ENCODE peak calls at places on chromosomes 7 and 10, in ten cellular contexts. One of them, this sample, is unnamed. For H3K27me3, the result is how much of the 10 kb centered on the place peaks cover.

GRCh38 chr10:90136731-90137316 is 435.4 kb downstream of the KIF20B start:
- DNase-seq in heart left ventricle: no peak
- DNase-seq in endothelial cell of umbilical vein: no peak
- DNase-seq in testis: no peak
- DNase-seq in right lobe of liver: no peak
- DNase-seq in upper lobe of left lung: no peak
- DNase-seq in tibial nerve: no peak
- DNase-seq in uterus: no peak
- DNase-seq in ovary: no peak
- DNase-seq in stomach: no peak
- DNase-seq in this sample: no peak

GRCh38 chr10:32244011-32244410 is 102.9 kb downstream of the EPC1 start:
- DNase-seq in heart left ventricle: no peak
- DNase-seq in endothelial cell of umbilical vein: no peak
- DNase-seq in testis: no peak
- DNase-seq in right lobe of liver: no peak
- DNase-seq in upper lobe of left lung: no peak
- DNase-seq in tibial nerve: no peak
- DNase-seq in uterus: no peak
- DNase-seq in ovary: no peak
- DNase-seq in stomach: no peak
- DNase-seq in this sample: no peak

GRCh38 chr7:73725703-73726466 is 6.4 kb upstream of the STX1A start:
- DNase-seq in heart left ventricle: peak
- DNase-seq in endothelial cell of umbilical vein: peak
- DNase-seq in testis: peak
- DNase-seq in right lobe of liver: peak
- DNase-seq in upper lobe of left lung: peak
- DNase-seq in tibial nerve: peak
- DNase-seq in uterus: peak
- DNase-seq in ovary: peak
- DNase-seq in stomach: peak
- DNase-seq in this sample: peak

GRCh38 chr7:142795339-142795863 is 24.6 kb downstream of the PRSS2 start:
- DNase-seq in heart left ventricle: no peak
- DNase-seq in endothelial cell of umbilical vein: no peak
- DNase-seq in testis: no peak
- DNase-seq in right lobe of liver: peak
- DNase-seq in upper lobe of left lung: no peak
- DNase-seq in tibial nerve: no peak
- DNase-seq in uterus: no peak
- DNase-seq in ovary: no peak
- DNase-seq in stomach: no peak
- DNase-seq in this sample: no peak

GRCh38 chr7:53094827-53095226 is 59.4 kb downstream of the POM121L12 start:
- DNase-seq in heart left ventricle: no peak
- DNase-seq in endothelial cell of umbilical vein: peak
- DNase-seq in testis: no peak
- DNase-seq in right lobe of liver: no peak
- DNase-seq in upper lobe of left lung: no peak
- DNase-seq in tibial nerve: no peak
- DNase-seq in uterus: no peak
- DNase-seq in ovary: no peak
- DNase-seq in stomach: no peak
- DNase-seq in this sample: no peak

GRCh38 chr10:87976101-87976743 is 112.8 kb downstream of the PTEN start:
- DNase-seq in heart left ventricle: no peak
- DNase-seq in endothelial cell of umbilical vein: no peak
- DNase-seq in testis: no peak
- DNase-seq in right lobe of liver: no peak
- DNase-seq in upper lobe of left lung: no peak
- DNase-seq in tibial nerve: no peak
- DNase-seq in uterus: peak
- DNase-seq in ovary: no peak
- DNase-seq in stomach: no peak
- DNase-seq in this sample: no peak

GRCh38 chr10:100124097-100124496 is 42.4 kb upstream of the CPN1 start:
- DNase-seq in heart left ventricle: no peak
- DNase-seq in endothelial cell of umbilical vein: no peak
- DNase-seq in testis: no peak
- DNase-seq in right lobe of liver: no peak
- DNase-seq in upper lobe of left lung: no peak
- DNase-seq in tibial nerve: no peak
- DNase-seq in uterus: no peak
- DNase-seq in ovary: no peak
- DNase-seq in stomach: no peak
- DNase-seq in this sample: no peak

GRCh38 chr7:159263430-159263829 is 118.8 kb upstream of the VIPR2 start:
- DNase-seq in heart left ventricle: no peak
- DNase-seq in endothelial cell of umbilical vein: no peak
- DNase-seq in testis: no peak
- DNase-seq in right lobe of liver: no peak
- DNase-seq in upper lobe of left lung: no peak
- DNase-seq in tibial nerve: no peak
- DNase-seq in uterus: no peak
- DNase-seq in ovary: no peak
- DNase-seq in stomach: no peak
- DNase-seq in this sample: no peak

GRCh38 chr7:101549734-101550133 is 79.4 kb downstream of the MYL10 start:
- DNase-seq in heart left ventricle: no peak
- DNase-seq in endothelial cell of umbilical vein: no peak
- DNase-seq in testis: no peak
- DNase-seq in right lobe of liver: peak
- DNase-seq in upper lobe of left lung: no peak
- DNase-seq in tibial nerve: no peak
- DNase-seq in uterus: peak
- DNase-seq in ovary: no peak
- DNase-seq in stomach: no peak
- DNase-seq in this sample: no peak

GRCh38 chr10:104318096-104318725 is 20.1 kb downstream of the ITPRIP start:
- DNase-seq in heart left ventricle: no peak
- DNase-seq in endothelial cell of umbilical vein: no peak
- DNase-seq in testis: no peak
- DNase-seq in right lobe of liver: no peak
- DNase-seq in upper lobe of left lung: no peak
- DNase-seq in tibial nerve: peak
- DNase-seq in uterus: no peak
- DNase-seq in ovary: no peak
- DNase-seq in stomach: no peak
- DNase-seq in this sample: no peak

GRCh38 chr10:79003183-79004100 is 65.3 kb upstream of the ZMIZ1 start:
- DNase-seq in heart left ventricle: peak
- DNase-seq in endothelial cell of umbilical vein: no peak
- DNase-seq in testis: peak
- DNase-seq in right lobe of liver: no peak
- DNase-seq in upper lobe of left lung: no peak
- DNase-seq in tibial nerve: no peak
- DNase-seq in uterus: no peak
- DNase-seq in ovary: no peak
- DNase-seq in stomach: peak
- DNase-seq in this sample: no peak

GRCh38 chr7:121313220-121313792 is 15.5 kb upstream of the WNT16 start:
- DNase-seq in heart left ventricle: no peak
- DNase-seq in endothelial cell of umbilical vein: no peak
- DNase-seq in testis: no peak
- DNase-seq in right lobe of liver: no peak
- DNase-seq in upper lobe of left lung: no peak
- DNase-seq in tibial nerve: no peak
- DNase-seq in uterus: no peak
- DNase-seq in ovary: no peak
- DNase-seq in stomach: no peak
- DNase-seq in this sample: no peak

GRCh38 chr10:89699581-89700064 is 1.8 kb upstream of the KIF20B start:
- DNase-seq in heart left ventricle: no peak
- DNase-seq in endothelial cell of umbilical vein: no peak
- DNase-seq in testis: no peak
- DNase-seq in right lobe of liver: peak
- DNase-seq in upper lobe of left lung: no peak
- DNase-seq in tibial nerve: no peak
- DNase-seq in uterus: no peak
- DNase-seq in ovary: no peak
- DNase-seq in stomach: no peak
- DNase-seq in this sample: no peak

GRCh38 chr7:25321424-25321823 is 93.1 kb upstream of the NPVF start:
- DNase-seq in heart left ventricle: no peak
- DNase-seq in endothelial cell of umbilical vein: no peak
- DNase-seq in testis: no peak
- DNase-seq in right lobe of liver: no peak
- DNase-seq in upper lobe of left lung: no peak
- DNase-seq in tibial nerve: no peak
- DNase-seq in uterus: no peak
- DNase-seq in ovary: no peak
- DNase-seq in stomach: no peak
- DNase-seq in this sample: no peak

GRCh38 chr7:17672774-17673173 is 267.5 kb downstream of the SNX13 start:
- DNase-seq in heart left ventricle: no peak
- DNase-seq in endothelial cell of umbilical vein: no peak
- DNase-seq in testis: no peak
- DNase-seq in right lobe of liver: no peak
- DNase-seq in upper lobe of left lung: no peak
- DNase-seq in tibial nerve: no peak
- DNase-seq in uterus: no peak
- DNase-seq in ovary: no peak
- DNase-seq in stomach: no peak
- DNase-seq in this sample: no peak

GRCh38 chr10:15661574-15661973 is 58.1 kb downstream of the ITGA8 start:
- DNase-seq in heart left ventricle: no peak
- DNase-seq in endothelial cell of umbilical vein: no peak
- DNase-seq in testis: no peak
- DNase-seq in right lobe of liver: no peak
- DNase-seq in upper lobe of left lung: no peak
- DNase-seq in tibial nerve: no peak
- DNase-seq in uterus: no peak
- DNase-seq in ovary: no peak
- DNase-seq in stomach: no peak
- DNase-seq in this sample: no peak

GRCh38 chr10:60901561-60902235 is 42.3 kb downstream of the RHOBTB1 start:
- DNase-seq in heart left ventricle: peak
- DNase-seq in endothelial cell of umbilical vein: peak
- DNase-seq in testis: peak
- DNase-seq in right lobe of liver: peak
- DNase-seq in upper lobe of left lung: peak
- DNase-seq in tibial nerve: no peak
- DNase-seq in uterus: no peak
- DNase-seq in ovary: no peak
- DNase-seq in stomach: peak
- DNase-seq in this sample: peak

GRCh38 chr7:81159402-81159801 is 240.6 kb upstream of the SEMA3C start:
- DNase-seq in heart left ventricle: no peak
- DNase-seq in endothelial cell of umbilical vein: no peak
- DNase-seq in testis: no peak
- DNase-seq in right lobe of liver: no peak
- DNase-seq in upper lobe of left lung: no peak
- DNase-seq in tibial nerve: no peak
- DNase-seq in uterus: no peak
- DNase-seq in ovary: no peak
- DNase-seq in stomach: no peak
- DNase-seq in this sample: no peak

GRCh38 chr7:81162771-81163525 is 244.1 kb upstream of the SEMA3C start:
- DNase-seq in heart left ventricle: no peak
- DNase-seq in endothelial cell of umbilical vein: no peak
- DNase-seq in testis: no peak
- DNase-seq in right lobe of liver: no peak
- DNase-seq in upper lobe of left lung: no peak
- DNase-seq in tibial nerve: no peak
- DNase-seq in uterus: no peak
- DNase-seq in ovary: no peak
- DNase-seq in stomach: no peak
- DNase-seq in this sample: no peak

GRCh38 chr7:81158189-81158588 is 239.3 kb upstream of the SEMA3C start:
- DNase-seq in heart left ventricle: no peak
- DNase-seq in endothelial cell of umbilical vein: no peak
- DNase-seq in testis: no peak
- DNase-seq in right lobe of liver: no peak
- DNase-seq in upper lobe of left lung: no peak
- DNase-seq in tibial nerve: no peak
- DNase-seq in uterus: no peak
- DNase-seq in ovary: no peak
- DNase-seq in stomach: no peak
- DNase-seq in this sample: no peak

GRCh38 chr7:81161459-81162075 is 242.7 kb upstream of the SEMA3C start:
- DNase-seq in heart left ventricle: peak
- DNase-seq in endothelial cell of umbilical vein: no peak
- DNase-seq in testis: no peak
- DNase-seq in right lobe of liver: no peak
- DNase-seq in upper lobe of left lung: no peak
- DNase-seq in tibial nerve: no peak
- DNase-seq in uterus: no peak
- DNase-seq in ovary: no peak
- DNase-seq in stomach: no peak
- DNase-seq in this sample: no peak

GRCh38 chr7:81162234-81162633 is 243.4 kb upstream of the SEMA3C start:
- DNase-seq in heart left ventricle: no peak
- DNase-seq in endothelial cell of umbilical vein: no peak
- DNase-seq in testis: no peak
- DNase-seq in right lobe of liver: no peak
- DNase-seq in upper lobe of left lung: no peak
- DNase-seq in tibial nerve: no peak
- DNase-seq in uterus: no peak
- DNase-seq in ovary: no peak
- DNase-seq in stomach: no peak
- DNase-seq in this sample: no peak
- H3K27me3 ChIP-seq in heart left ventricle: under half
- H3K27me3 ChIP-seq in endothelial cell of umbilical vein: under half
- H3K27me3 ChIP-seq in testis: under half
- H3K27me3 ChIP-seq in right lobe of liver: under half
- H3K27me3 ChIP-seq in upper lobe of left lung: under half
- H3K27me3 ChIP-seq in tibial nerve: under half
- H3K27me3 ChIP-seq in uterus: under half
- H3K27me3 ChIP-seq in ovary: under half
- H3K27me3 ChIP-seq in stomach: under half
- H3K27me3 ChIP-seq in this sample: under half

GRCh38 chr7:66413379-66414114 is 208.4 kb downstream of the TPST1 start:
- DNase-seq in heart left ventricle: peak
- DNase-seq in endothelial cell of umbilical vein: peak
- DNase-seq in testis: peak
- DNase-seq in right lobe of liver: peak
- DNase-seq in upper lobe of left lung: peak
- DNase-seq in tibial nerve: peak
- DNase-seq in uterus: peak
- DNase-seq in ovary: peak
- DNase-seq in stomach: peak
- DNase-seq in this sample: peak
- TF ChIP-seq POLR2A in heart left ventricle: no peak
- TF ChIP-seq POLR2A in endothelial cell of umbilical vein: no peak
- TF ChIP-seq POLR2A in testis: no peak
- TF ChIP-seq POLR2A in right lobe of liver: peak
- TF ChIP-seq POLR2A in upper lobe of left lung: no peak
- TF ChIP-seq POLR2A in tibial nerve: no peak
- TF ChIP-seq POLR2A in uterus: no peak
- TF ChIP-seq POLR2A in ovary: peak
- TF ChIP-seq POLR2A in stomach: no peak
- TF ChIP-seq POLR2A in this sample: peak

GRCh38 chr7:27113991-27114866 is 11.7 kb upstream of the HOXA2 start:
- DNase-seq in heart left ventricle: no peak
- DNase-seq in endothelial cell of umbilical vein: peak
- DNase-seq in testis: no peak
- DNase-seq in right lobe of liver: no peak
- DNase-seq in upper lobe of left lung: no peak
- DNase-seq in tibial nerve: no peak
- DNase-seq in uterus: peak
- DNase-seq in ovary: peak
- DNase-seq in stomach: no peak
- DNase-seq in this sample: no peak
- H3K27ac ChIP-seq in heart left ventricle: no peak
- H3K27ac ChIP-seq in endothelial cell of umbilical vein: peak
- H3K27ac ChIP-seq in testis: no peak
- H3K27ac ChIP-seq in right lobe of liver: peak
- H3K27ac ChIP-seq in upper lobe of left lung: peak
- H3K27ac ChIP-seq in tibial nerve: peak
- H3K27ac ChIP-seq in uterus: peak
- H3K27ac ChIP-seq in ovary: peak
- H3K27ac ChIP-seq in stomach: peak
- H3K27ac ChIP-seq in this sample: peak

GRCh38 chr7:44293561-44294324 is 31.7 kb downstream of the CAMK2B start:
- DNase-seq in heart left ventricle: peak
- DNase-seq in endothelial cell of umbilical vein: no peak
- DNase-seq in testis: peak
- DNase-seq in right lobe of liver: peak
- DNase-seq in upper lobe of left lung: peak
- DNase-seq in tibial nerve: peak
- DNase-seq in uterus: peak
- DNase-seq in ovary: no peak
- DNase-seq in stomach: peak
- DNase-seq in this sample: peak
- H3K27me3 ChIP-seq in heart left ventricle: under half
- H3K27me3 ChIP-seq in endothelial cell of umbilical vein: under half
- H3K27me3 ChIP-seq in testis: under half
- H3K27me3 ChIP-seq in right lobe of liver: under half
- H3K27me3 ChIP-seq in upper lobe of left lung: under half
- H3K27me3 ChIP-seq in tibial nerve: under half
- H3K27me3 ChIP-seq in uterus: under half
- H3K27me3 ChIP-seq in ovary: under half
- H3K27me3 ChIP-seq in stomach: under half
- H3K27me3 ChIP-seq in this sample: under half

This sample was measured in body of pancreas.